ENCODE peak calls at places on chromosome 19, in ten cellular contexts. S, L, Y, H, K, A, D, Z, F and N are unnamed samples.

GRCh38 chr19:50759886-50760285 is 10.4 kb upstream of the GPR32 start:
- DNase-seq in S (no peak), L (no peak), Y (no peak), H (no peak), K (peak), A (no peak), D (no peak), Z (no peak), F (no peak), N (peak)

GRCh38 chr19:3783660-3784584 is 2.3 kb downstream of the MATK start:
- DNase-seq in S (no peak), L (no peak), Y (no peak), H (peak), K (peak), A (no peak), D (no peak), Z (no peak), F (no peak), N (no peak)

GRCh38 chr19:11324748-11325389 is 14.6 kb downstream of the RAB3D start:
- DNase-seq in S (no peak), L (no peak), Y (no peak), H (no peak), K (no peak), A (no peak), D (no peak), Z (no peak), F (no peak), N (no peak)

GRCh38 chr19:48194041-48194871 is 23.8 kb downstream of the ZSWIM9 start:
- DNase-seq in S (no peak), L (no peak), Y (no peak), H (peak), K (no peak), A (no peak), D (no peak), Z (no peak), F (no peak), N (no peak)

GRCh38 chr19:49210108-49210900 is 52.7 kb downstream of the TRPM4 start:
- DNase-seq in S (no peak), L (peak), Y (no peak), H (peak), K (no peak), A (no peak), D (no peak), Z (no peak), F (no peak), N (peak)

GRCh38 chr19:31772915-31773314 is 423.7 kb upstream of the TSHZ3 start:
- DNase-seq in S (no peak), L (no peak), Y (no peak), H (no peak), K (no peak), A (no peak), D (no peak), Z (no peak), F (no peak), N (no peak)

GRCh38 chr19:5246554-5247155 is 94.0 kb downstream of the PTPRS start:
- DNase-seq in S (no peak), L (no peak), Y (no peak), H (no peak), K (no peak), A (no peak), D (no peak), Z (no peak), F (no peak), N (no peak)

GRCh38 chr19:29559743-29560142 is 33.9 kb downstream of the VSTM2B start:
- DNase-seq in S (no peak), L (no peak), Y (no peak), H (no peak), K (no peak), A (no peak), D (no peak), Z (no peak), F (no peak), N (no peak)

GRCh38 chr19:18292460-18292809 is 11.0 kb upstream of the JUND start:
- DNase-seq in S (no peak), L (no peak), Y (no peak), H (no peak), K (no peak), A (no peak), D (no peak), Z (no peak), F (no peak), N (no peak)

GRCh38 chr19:46299004-46299509 is 2.2 kb downstream of the HIF3A start:
- DNase-seq in S (peak), L (peak), Y (peak), H (no peak), K (peak), A (peak), D (peak), Z (peak), F (peak), N (peak)

GRCh38 chr19:4033028-4033956 is 25.8 kb downstream of the PIAS4 start:
- DNase-seq in S (no peak), L (no peak), Y (no peak), H (no peak), K (no peak), A (no peak), D (no peak), Z (no peak), F (no peak), N (no peak)

GRCh38 chr19:51660975-51661600 is 14.5 kb upstream of the SIGLEC14 start:
- DNase-seq in S (peak), L (peak), Y (peak), H (peak), K (peak), A (peak), D (peak), Z (peak), F (peak), N (peak)

GRCh38 chr19:3029070-3029923 is at the start of gene TLE2:
- DNase-seq in S (no peak), L (no peak), Y (no peak), H (no peak), K (no peak), A (no peak), D (no peak), Z (no peak), F (no peak), N (no peak)

GRCh38 chr19:12745166-12745897 is 6.3 kb upstream of the BEST2 start:
- DNase-seq in S (no peak), L (no peak), Y (peak), H (no peak), K (no peak), A (no peak), D (no peak), Z (no peak), F (no peak), N (no peak)

GRCh38 chr19:4077800-4078683 is 11.3 kb upstream of the ZBTB7A start:
- DNase-seq in S (peak), L (peak), Y (no peak), H (peak), K (no peak), A (no peak), D (peak), Z (no peak), F (no peak), N (no peak)

GRCh38 chr19:30056580-30056979 is 114.5 kb downstream of the URI1 start:
- DNase-seq in S (no peak), L (no peak), Y (no peak), H (no peak), K (no peak), A (no peak), D (no peak), Z (no peak), F (no peak), N (no peak)

GRCh38 chr19:51119089-51119488 is 5.6 kb upstream of the SIGLEC9 start:
- DNase-seq in S (no peak), L (peak), Y (no peak), H (no peak), K (no peak), A (no peak), D (no peak), Z (no peak), F (no peak), N (no peak)

GRCh38 chr19:10826846-10827245 is 9.2 kb downstream of the TMED1 start:
- DNase-seq in S (no peak), L (no peak), Y (no peak), H (no peak), K (no peak), A (no peak), D (peak), Z (no peak), F (no peak), N (no peak)

GRCh38 chr19:39679056-39679790 is 23.5 kb downstream of the LGALS16 start:
- DNase-seq in S (no peak), L (no peak), Y (no peak), H (no peak), K (no peak), A (no peak), D (no peak), Z (no peak), F (no peak), N (no peak)

GRCh38 chr19:14544977-14545715 is 15.8 kb downstream of the TECR start:
- DNase-seq in S (peak), L (no peak), Y (no peak), H (no peak), K (no peak), A (no peak), D (peak), Z (no peak), F (peak), N (peak)

GRCh38 chr19:720691-721160 is 12.0 kb downstream of the PALM start:
- DNase-seq in S (no peak), L (no peak), Y (no peak), H (no peak), K (no peak), A (no peak), D (no peak), Z (no peak), F (peak), N (peak)

GRCh38 chr19:45443462-45444317 is 20.0 kb upstream of the ERCC1 start:
- DNase-seq in S (peak), L (peak), Y (no peak), H (peak), K (peak), A (peak), D (peak), Z (peak), F (peak), N (peak)

GRCh38 chr19:34999498-35000337 is at the start of gene GRAMD1A:
- DNase-seq in S (peak), L (peak), Y (peak), H (peak), K (peak), A (peak), D (peak), Z (peak), F (peak), N (peak)

GRCh38 chr19:39110263-39110967 is 15.2 kb upstream of the PAK4 start:
- DNase-seq in S (peak), L (no peak), Y (no peak), H (peak), K (peak), A (peak), D (peak), Z (peak), F (no peak), N (peak)

GRCh38 chr19:17334414-17335409 is at the start of gene ANO8:
- DNase-seq in S (peak), L (peak), Y (peak), H (peak), K (peak), A (peak), D (peak), Z (peak), F (peak), N (peak)

GRCh38 chr19:37963190-37963947 is 56.4 kb downstream of the SIPA1L3 start:
- DNase-seq in S (no peak), L (peak), Y (no peak), H (no peak), K (no peak), A (peak), D (no peak), Z (peak), F (no peak), N (no peak)

GRCh38 chr19:3576696-3577443 is 4.1 kb downstream of the HMG20B start:
- DNase-seq in S (peak), L (peak), Y (no peak), H (no peak), K (peak), A (no peak), D (peak), Z (no peak), F (no peak), N (peak)

GRCh38 chr19:17610384-17610783 is 54.9 kb downstream of the COLGALT1 start:
- DNase-seq in S (no peak), L (no peak), Y (no peak), H (no peak), K (no peak), A (no peak), D (no peak), Z (no peak), F (no peak), N (no peak)

GRCh38 chr19:17952041-17952976 is 14.6 kb upstream of the KCNN1 start:
- DNase-seq in S (no peak), L (no peak), Y (no peak), H (no peak), K (peak), A (no peak), D (no peak), Z (no peak), F (no peak), N (peak)

GRCh38 chr19:50481351-50482149 is 4.9 kb upstream of the GARIN5A start:
- DNase-seq in S (no peak), L (peak), Y (no peak), H (no peak), K (no peak), A (no peak), D (no peak), Z (no peak), F (no peak), N (no peak)

GRCh38 chr19:6875218-6875617 is 12.2 kb upstream of the ADGRE1 start:
- DNase-seq in S (no peak), L (no peak), Y (no peak), H (no peak), K (no peak), A (no peak), D (no peak), Z (no peak), F (no peak), N (no peak)

GRCh38 chr19:50518091-50519005 is 4.6 kb upstream of the ASPDH start:
- DNase-seq in S (no peak), L (peak), Y (no peak), H (no peak), K (no peak), A (no peak), D (no peak), Z (no peak), F (no peak), N (no peak)

GRCh38 chr19:10848208-10848843 is at the start of gene C19orf38:
- DNase-seq in S (no peak), L (no peak), Y (no peak), H (no peak), K (no peak), A (no peak), D (no peak), Z (no peak), F (no peak), N (no peak)

GRCh38 chr19:33174186-33174585 is 19.9 kb upstream of the LRP3 start:
- DNase-seq in S (no peak), L (no peak), Y (no peak), H (no peak), K (no peak), A (no peak), D (no peak), Z (no peak), F (no peak), N (no peak)